ENCODE peak calls at places on chromosomes 12 and 14, in eight cellular contexts. O, G, W, H, M, A, K and Q are unnamed samples. For H4K20me1, the result is how much of the 10 kb centered on the place peaks cover.

GRCh38 chr14:102883028-102883953 is 39.2 kb upstream of the AMN start:
- DNase-seq in H (no peak), G (no peak), O (no peak), A (no peak), W (no peak), K (no peak), M (no peak), Q (no peak)

GRCh38 chr12:99253068-99253467 is 394.5 kb upstream of the GARIN6 start:
- DNase-seq in H (no peak), K (peak), G (no peak), O (no peak), W (peak), M (no peak), A (peak), Q (peak)

GRCh38 chr12:109738878-109739665 is 25.4 kb downstream of the FAM222A start:
- DNase-seq in O (peak), A (peak), H (peak), G (peak), M (no peak), K (peak), W (no peak), Q (no peak)

GRCh38 chr12:19201653-19202052 is 72.1 kb downstream of the PLEKHA5 start:
- DNase-seq in M (peak), H (no peak), W (no peak), G (peak), K (no peak), A (no peak), O (peak), Q (no peak)

GRCh38 chr14:52025310-52025709 is 36.0 kb downstream of the RTRAF start:
- DNase-seq in W (no peak), H (peak), O (peak), G (peak), K (peak), M (peak), A (no peak), Q (no peak)

GRCh38 chr12:21065845-21066244 is 65.1 kb upstream of the SLCO1B1 start:
- DNase-seq in G (peak), M (no peak), K (peak), W (no peak), O (no peak), A (no peak), H (no peak), Q (no peak)

GRCh38 chr12:49974231-49974675 is 1.5 kb downstream of the AQP6 start:
- DNase-seq in O (peak), G (peak), M (no peak), K (peak), W (peak), A (peak), H (peak), Q (no peak)

GRCh38 chr12:93824514-93825500 is 147.6 kb downstream of the CRADD start:
- DNase-seq in W (no peak), K (no peak), G (peak), O (peak), M (no peak), A (no peak), H (peak), Q (no peak)

GRCh38 chr12:77163068-77163810 is 97.9 kb upstream of the E2F7 start:
- DNase-seq in G (peak), O (no peak), W (no peak), H (no peak), K (no peak), A (no peak), M (no peak), Q (no peak)

GRCh38 chr12:91781114-91781513 is 364.5 kb downstream of the BTG1 start:
- DNase-seq in W (no peak), K (peak), O (peak), H (peak), G (peak), A (no peak), M (peak), Q (no peak)

GRCh38 chr12:674272-674781 is 11.1 kb upstream of the NINJ2 start:
- DNase-seq in G (peak), A (no peak), W (no peak), M (no peak), K (peak), O (peak), H (no peak), Q (peak)

GRCh38 chr12:108193922-108194321 is 64.8 kb downstream of the WSCD2 start:
- DNase-seq in K (peak), O (peak), M (no peak), H (no peak), W (peak), A (peak), G (peak), Q (peak)

GRCh38 chr14:106378191-106378590 is 851.8 kb downstream of the TMEM121 start:
- DNase-seq in H (no peak), W (no peak), O (no peak), A (peak), K (no peak), G (no peak), M (no peak), Q (peak)

GRCh38 chr12:121980211-121980891 is 41.3 kb upstream of the BCL7A start:
- DNase-seq in H (peak), W (no peak), K (no peak), O (peak), G (peak), A (no peak), M (no peak), Q (peak)

GRCh38 chr14:36520601-36521525 is 831 bp upstream of the NKX2-1 start:
- DNase-seq in K (peak), O (peak), H (no peak), G (peak), A (peak), W (peak), M (peak), Q (no peak)

GRCh38 chr12:74722709-74723108 is 185.1 kb downstream of the ATXN7L3B start:
- DNase-seq in H (peak), W (no peak), M (no peak), K (no peak), O (no peak), A (no peak), G (no peak), Q (no peak)

GRCh38 chr12:52916225-52916624 is 11.3 kb upstream of the KRT8 start:
- DNase-seq in H (no peak), G (no peak), M (no peak), A (no peak), W (no peak), K (no peak), O (no peak), Q (no peak)

GRCh38 chr12:57631566-57632368 is 1.2 kb downstream of the B4GALNT1 start:
- DNase-seq in O (no peak), M (no peak), G (no peak), A (peak), W (no peak), H (no peak), K (no peak), Q (no peak)

GRCh38 chr12:102427542-102427923 is 52.8 kb downstream of the IGF1 start:
- DNase-seq in A (no peak), G (peak), W (no peak), M (no peak), H (no peak), K (no peak), O (no peak), Q (no peak)

GRCh38 chr12:131033886-131034482 is 80.3 kb downstream of the ADGRD1 start:
- DNase-seq in O (no peak), G (no peak), M (no peak), H (no peak), K (no peak), W (no peak), A (no peak), Q (no peak)

GRCh38 chr14:30888480-30889243 is 14.3 kb downstream of the COCH start:
- DNase-seq in H (no peak), G (no peak), W (peak), M (no peak), A (no peak), O (no peak), K (no peak), Q (no peak)

GRCh38 chr12:68400231-68400829 is 68.2 kb upstream of the MDM1 start:
- DNase-seq in W (no peak), G (no peak), M (no peak), H (no peak), A (no peak), O (no peak), K (no peak), Q (no peak)

GRCh38 chr14:23123419-23123818 is 4.4 kb upstream of the CEBPE start:
- DNase-seq in G (no peak), M (no peak), O (no peak), K (peak), W (no peak), H (no peak), A (peak), Q (no peak)

DNA sequence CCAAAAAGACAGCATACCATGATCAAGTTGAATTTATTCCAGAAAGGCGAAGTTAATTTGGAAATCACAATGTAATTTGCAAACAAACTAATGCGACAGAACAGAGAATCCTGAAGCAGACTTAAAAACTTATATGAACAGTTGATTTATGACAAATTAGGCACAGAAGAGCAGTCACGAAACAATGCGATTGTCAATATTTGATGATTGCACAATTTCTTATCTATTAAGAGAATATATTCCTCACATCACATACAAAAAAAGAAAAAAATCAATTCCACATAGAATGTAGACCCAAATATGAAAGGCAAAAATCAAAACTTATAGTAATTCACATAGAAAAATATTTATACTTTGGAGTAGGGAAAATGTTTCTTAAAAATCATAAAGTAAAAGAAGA is 28.9 kb downstream of the COX16 start:
- DNase-seq in O (no peak), W (no peak), K (no peak), M (no peak), G (no peak), H (no peak), A (no peak), Q (no peak)
- H4K20me1 ChIP-seq in O (under half), W (under half), K (under half), M (under half), G (under half), H (under half), A (under half), Q (under half)

GRCh38 chr14:94361682-94362081 is 26.7 kb downstream of the SERPINA1 start:
- DNase-seq in W (no peak), G (no peak), H (no peak), A (no peak), M (no peak), K (no peak), O (no peak), Q (no peak)

GRCh38 chr14:94363171-94363624 is 25.2 kb downstream of the SERPINA1 start:
- DNase-seq in A (no peak), K (no peak), G (no peak), H (no peak), M (no peak), O (no peak), W (no peak), Q (no peak)

GRCh38 chr14:94360945-94361565 is 27.3 kb downstream of the SERPINA1 start:
- DNase-seq in O (no peak), H (no peak), K (no peak), M (no peak), W (peak), G (no peak), A (no peak), Q (no peak)

GRCh38 chr14:94364037-94364436 is 24.4 kb downstream of the SERPINA1 start:
- DNase-seq in H (no peak), O (no peak), M (no peak), K (no peak), W (no peak), A (no peak), G (no peak), Q (no peak)

GRCh38 chr14:94362614-94363133 is 25.7 kb downstream of the SERPINA1 start:
- DNase-seq in O (no peak), H (no peak), G (no peak), K (no peak), W (no peak), M (no peak), A (no peak), Q (no peak)
- H2AFZ ChIP-seq in O (no peak), H (no peak), G (no peak), K (no peak), W (no peak), M (no peak), A (no peak), Q (no peak)

DNA sequence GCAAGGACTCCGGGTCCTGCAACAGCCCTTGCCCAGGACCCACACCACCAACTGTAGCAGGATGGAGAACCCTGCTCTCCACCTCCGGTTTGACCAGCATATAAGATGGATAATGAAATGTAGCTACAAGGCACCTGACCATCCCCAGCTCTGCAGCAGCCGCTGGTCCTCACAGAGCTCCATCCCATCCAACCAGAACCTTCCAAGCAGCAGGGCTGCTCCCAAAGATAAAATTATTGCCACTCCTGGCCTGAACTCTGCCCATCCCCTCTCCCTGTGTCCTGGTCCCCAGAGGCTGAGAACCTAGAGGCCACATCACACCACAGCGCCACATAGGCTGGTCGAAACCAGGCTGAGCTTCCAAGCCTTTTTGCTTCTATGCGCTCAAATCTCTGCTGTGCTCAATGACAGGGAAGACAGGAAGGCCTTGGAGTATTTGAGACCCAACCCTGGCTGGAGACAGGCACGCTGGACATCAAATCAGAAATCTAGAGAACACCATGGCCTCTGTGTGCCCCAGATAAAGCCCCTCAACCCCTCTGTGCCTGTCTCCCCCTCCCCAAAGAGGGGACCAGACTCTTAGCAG is 4.2 kb downstream of the CDK2AP1 start:
- DNase-seq in O (no peak), M (no peak), A (peak), H (no peak), W (no peak), K (no peak), G (no peak), Q (no peak)
- H4K20me1 ChIP-seq in O (half or more), M (under half), A (under half), H (under half), W (under half), K (under half), G (under half), Q (under half)

DNA sequence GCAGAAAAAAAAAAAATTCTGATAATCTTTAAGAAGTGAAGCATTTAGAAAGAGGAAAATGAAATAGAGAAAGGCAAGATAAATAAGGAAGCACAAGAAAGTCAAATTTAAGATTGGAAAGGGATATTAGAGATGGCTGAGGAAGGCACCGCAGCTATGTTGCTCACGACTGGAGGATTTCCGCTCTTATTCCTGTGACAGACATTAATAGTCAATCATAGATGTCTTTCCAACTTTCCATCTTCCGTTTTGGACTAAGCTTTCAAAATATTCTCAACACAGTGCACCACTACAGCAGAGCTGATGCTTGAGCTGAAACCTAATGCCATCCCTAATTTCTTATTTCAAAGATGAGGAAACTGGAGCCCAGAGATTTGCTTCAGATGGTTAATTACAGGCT is 290.6 kb downstream of the FOXN3 start:
- DNase-seq in O (no peak), W (no peak), A (no peak), K (no peak), G (no peak), M (no peak), H (no peak), Q (no peak)
- H2AFZ ChIP-seq in O (no peak), W (no peak), A (no peak), K (no peak), G (no peak), M (no peak), H (no peak), Q (no peak)

GRCh38 chr12:96354326-96354725 is 45.9 kb downstream of the CDK17 start:
- DNase-seq in M (no peak), K (no peak), G (peak), H (peak), W (no peak), O (peak), A (no peak), Q (no peak)
- H4K20me1 ChIP-seq in M (under half), K (under half), G (under half), H (under half), W (under half), O (half or more), A (half or more), Q (under half)

GRCh38 chr12:117501470-117501869 is 140.0 kb upstream of the NOS1 start:
- DNase-seq in G (no peak), A (no peak), W (peak), O (no peak), M (no peak), H (no peak), K (no peak), Q (no peak)
- H2AFZ ChIP-seq in G (no peak), A (no peak), W (no peak), O (no peak), M (no peak), H (no peak), K (no peak), Q (no peak)

GRCh38 chr14:99211410-99211809 is 60.6 kb downstream of the BCL11B start:
- DNase-seq in W (no peak), O (no peak), G (no peak), K (no peak), H (no peak), A (no peak), M (no peak), Q (no peak)
- H4K20me1 ChIP-seq in W (under half), O (under half), G (under half), K (under half), H (under half), A (under half), M (under half), Q (under half)

GRCh38 chr12:22794017-22794416 is 169.0 kb downstream of the ETNK1 start:
- DNase-seq in M (no peak), A (no peak), K (no peak), H (no peak), W (no peak), O (no peak), G (no peak), Q (no peak)

GRCh38 chr12:22787557-22787956 is 162.6 kb downstream of the ETNK1 start:
- DNase-seq in M (no peak), W (no peak), O (peak), A (no peak), K (no peak), H (no peak), G (no peak), Q (no peak)

GRCh38 chr12:22792198-22792597 is 167.2 kb downstream of the ETNK1 start:
- DNase-seq in H (no peak), A (peak), G (no peak), K (no peak), M (peak), O (no peak), W (no peak), Q (no peak)

GRCh38 chr12:22788913-22789312 is 163.9 kb downstream of the ETNK1 start:
- DNase-seq in M (no peak), O (no peak), H (no peak), W (no peak), G (no peak), A (no peak), K (no peak), Q (no peak)
- H2AFZ ChIP-seq in M (no peak), O (no peak), H (no peak), W (no peak), G (no peak), A (no peak), K (no peak), Q (no peak)

GRCh38 chr14:89291351-89291940 is 125.6 kb downstream of the FOXN3 start:
- DNase-seq in M (no peak), O (no peak), A (no peak), H (no peak), G (no peak), K (no peak), W (no peak), Q (no peak)

GRCh38 chr14:89289477-89289876 is 127.6 kb downstream of the FOXN3 start:
- DNase-seq in G (no peak), A (no peak), W (no peak), M (no peak), K (no peak), O (no peak), H (no peak), Q (no peak)

GRCh38 chr14:89290813-89291212 is 126.2 kb downstream of the FOXN3 start:
- DNase-seq in K (no peak), W (no peak), H (no peak), G (no peak), A (no peak), O (no peak), M (no peak), Q (no peak)

GRCh38 chr14:89284368-89285058 is 132.5 kb downstream of the FOXN3 start:
- DNase-seq in O (peak), H (peak), M (no peak), K (no peak), G (peak), W (no peak), A (no peak), Q (no peak)

DNA sequence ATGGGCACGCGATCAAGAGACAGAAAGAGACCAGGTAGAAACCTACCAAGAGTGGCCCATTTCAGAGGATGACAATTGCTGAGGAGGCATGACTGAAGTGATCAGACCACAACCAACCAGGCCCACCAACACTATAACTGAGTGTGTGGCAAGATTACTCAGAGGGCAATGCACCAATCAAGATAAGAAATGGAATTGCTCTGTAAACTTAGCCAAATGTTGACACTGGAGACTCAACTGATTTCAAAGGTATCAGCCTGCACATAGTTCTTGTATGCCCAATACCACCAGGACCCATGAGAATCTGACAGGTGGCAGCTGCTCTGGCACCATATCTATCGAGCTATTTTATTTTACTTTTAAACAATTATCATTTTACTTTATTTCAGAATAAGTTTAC is 128.9 kb downstream of the FOXN3 start:
- DNase-seq in K (no peak), G (peak), M (no peak), H (no peak), W (peak), A (no peak), O (no peak), Q (no peak)
- H4K20me1 ChIP-seq in K (under half), G (under half), M (under half), H (under half), W (under half), A (under half), O (under half), Q (under half)